ENCODE peak calls at places on chromosomes 6 and 20, in eight cellular contexts. Y is A549, L is SK-N-SH, O is sigmoid colon, Q is H1, T is tibial nerve, E is HepG2, M is suprapubic skin. B is an unnamed sample.

GRCh38 chr20:10747019-10747418 is 73.2 kb upstream of the JAG1 start:
- DNase-seq in Y (no peak), L (no peak), O (no peak), Q (no peak), T (no peak), E (no peak), M (no peak), B (no peak)

GRCh38 chr20:63434599-63435378 is 37.7 kb downstream of the KCNQ2 start:
- DNase-seq in Y (peak), L (peak), O (no peak), Q (peak), T (peak), E (peak), M (no peak), B (no peak)

GRCh38 chr20:35317416-35317815 is 25.2 kb upstream of the FAM83C start:
- DNase-seq in Y (no peak), L (no peak), O (no peak), Q (no peak), T (no peak), E (no peak), M (no peak), B (no peak)

GRCh38 chr6:119310486-119311036 is 39.0 kb downstream of the MAN1A1 start:
- DNase-seq in Y (no peak), L (no peak), O (no peak), Q (no peak), T (no peak), E (no peak), M (no peak), B (no peak)

GRCh38 chr20:6599876-6600275 is 167.6 kb upstream of the BMP2 start:
- DNase-seq in Y (no peak), L (no peak), O (no peak), Q (no peak), T (no peak), E (no peak), M (no peak), B (no peak)

GRCh38 chr6:120545353-120545752 is 788.9 kb downstream of the TBC1D32 start:
- DNase-seq in Y (no peak), L (no peak), O (no peak), Q (no peak), T (no peak), E (no peak), M (no peak), B (no peak)

GRCh38 chr6:53524455-53524815 is 20.5 kb downstream of the GCLC start:
- DNase-seq in Y (peak), L (no peak), O (no peak), Q (no peak), T (no peak), E (no peak), M (no peak), B (no peak)

GRCh38 chr6:18269253-18269652 is 4.9 kb upstream of the DEK start:
- DNase-seq in Y (no peak), L (peak), O (no peak), Q (no peak), T (no peak), E (peak), M (no peak), B (no peak)

GRCh38 chr6:73389854-73390253 is 4.8 kb upstream of the DDX43 start:
- DNase-seq in Y (no peak), L (no peak), O (no peak), Q (no peak), T (no peak), E (no peak), M (no peak), B (no peak)

GRCh38 chr20:49983848-49984408 is 1.1 kb downstream of the SNAI1 start:
- DNase-seq in Y (no peak), L (peak), O (peak), Q (no peak), T (no peak), E (no peak), M (no peak), B (peak)

GRCh38 chr6:71181565-71181964 is 107.0 kb upstream of the OGFRL1 start:
- DNase-seq in Y (peak), L (no peak), O (no peak), Q (peak), T (no peak), E (peak), M (no peak), B (no peak)

DNA sequence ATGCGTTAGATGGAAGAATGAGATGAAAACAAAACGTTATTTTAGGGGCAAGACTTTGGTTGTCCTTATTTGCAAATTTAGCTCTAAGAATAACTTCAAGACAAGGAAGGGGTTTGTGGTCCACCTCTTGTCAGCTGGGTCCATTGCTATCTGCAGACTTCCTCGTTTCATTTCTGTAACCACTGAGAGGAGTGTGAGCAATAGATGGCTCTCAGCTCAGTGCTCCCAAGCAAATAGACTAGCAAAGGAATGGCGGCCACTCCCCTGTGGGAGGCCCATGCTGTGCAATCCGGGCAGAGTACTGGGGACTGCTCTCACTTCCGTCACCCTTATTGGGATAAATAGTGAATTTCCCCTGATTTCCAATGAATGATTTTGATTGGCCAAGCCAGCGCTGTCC is 176.6 kb downstream of the ZDHHC14 start:
- DNase-seq in Y (no peak), L (no peak), O (no peak), Q (no peak), T (no peak), E (no peak), M (no peak), B (no peak)
- TF ChIP-seq EP300 in Y (no peak), L (no peak), O (no peak), Q (no peak), T (no peak), E (no peak), M (no peak), B (no peak)

GRCh38 chr20:33015700-33016580 is 8.4 kb downstream of the BPIFB2 start:
- DNase-seq in Y (no peak), L (no peak), O (no peak), Q (no peak), T (no peak), E (no peak), M (no peak), B (no peak)

GRCh38 chr20:33013701-33014326 is 6.3 kb downstream of the BPIFB2 start:
- DNase-seq in Y (no peak), L (no peak), O (no peak), Q (no peak), T (no peak), E (no peak), M (no peak), B (no peak)

GRCh38 chr20:33015114-33015491 is 7.6 kb downstream of the BPIFB2 start:
- DNase-seq in Y (no peak), L (no peak), O (no peak), Q (no peak), T (no peak), E (no peak), M (no peak), B (no peak)

GRCh38 chr20:33012327-33013189 is 5.1 kb downstream of the BPIFB2 start:
- DNase-seq in Y (no peak), L (no peak), O (no peak), Q (no peak), T (no peak), E (no peak), M (no peak), B (no peak)

GRCh38 chr20:33014336-33015113 is 7.0 kb downstream of the BPIFB2 start:
- DNase-seq in Y (no peak), L (no peak), O (no peak), Q (no peak), T (no peak), E (no peak), M (no peak), B (no peak)
- TF ChIP-seq EP300 in Y (no peak), L (no peak), O (no peak), Q (no peak), T (no peak), E (no peak), M (no peak), B (no peak)

GRCh38 chr20:13205402-13205801 is 15.7 kb upstream of the ISM1 start:
- DNase-seq in Y (no peak), L (no peak), O (no peak), Q (no peak), T (no peak), E (no peak), M (no peak), B (no peak)

GRCh38 chr20:13200767-13201500 is 20.1 kb upstream of the ISM1 start:
- DNase-seq in Y (no peak), L (no peak), O (no peak), Q (no peak), T (no peak), E (no peak), M (no peak), B (no peak)

GRCh38 chr20:13199279-13199678 is 21.8 kb upstream of the ISM1 start:
- DNase-seq in Y (no peak), L (no peak), O (no peak), Q (no peak), T (no peak), E (no peak), M (no peak), B (no peak)

GRCh38 chr20:13205848-13206434 is 15.1 kb upstream of the ISM1 start:
- DNase-seq in Y (no peak), L (no peak), O (no peak), Q (no peak), T (no peak), E (no peak), M (no peak), B (no peak)

DNA sequence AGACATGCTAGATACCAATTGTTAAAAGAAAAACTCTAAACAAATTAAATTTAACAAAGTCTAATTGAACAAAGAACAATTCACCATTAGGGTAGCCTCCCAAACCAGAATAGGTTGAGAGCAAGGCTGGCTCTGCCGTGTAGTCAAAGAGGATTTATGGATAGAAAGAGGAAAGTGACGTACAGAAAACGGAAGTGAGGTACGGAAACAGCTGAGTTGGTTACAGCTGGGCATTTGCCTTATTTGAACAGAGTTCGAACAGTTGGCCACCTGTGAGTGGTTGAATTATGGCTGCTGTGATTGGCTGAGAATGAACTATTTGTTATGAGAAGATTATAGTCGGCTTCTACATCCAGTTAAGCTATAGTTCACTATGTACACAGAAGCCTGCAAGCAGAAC is 18.5 kb upstream of the ISM1 start:
- DNase-seq in Y (no peak), L (no peak), O (no peak), Q (no peak), T (no peak), E (peak), M (no peak), B (no peak)
- TF ChIP-seq EP300 in Y (no peak), L (no peak), O (no peak), Q (no peak), T (no peak), E (no peak), M (no peak), B (no peak)

GRCh38 chr6:16128759-16129622 is at the start of gene MYLIP:
- DNase-seq in Y (peak), L (peak), O (peak), Q (peak), T (peak), E (peak), M (peak), B (peak)
- TF ChIP-seq EP300 in Y (no peak), L (no peak), O (no peak), Q (no peak), T (peak), E (no peak), M (no peak), B (no peak)

DNA sequence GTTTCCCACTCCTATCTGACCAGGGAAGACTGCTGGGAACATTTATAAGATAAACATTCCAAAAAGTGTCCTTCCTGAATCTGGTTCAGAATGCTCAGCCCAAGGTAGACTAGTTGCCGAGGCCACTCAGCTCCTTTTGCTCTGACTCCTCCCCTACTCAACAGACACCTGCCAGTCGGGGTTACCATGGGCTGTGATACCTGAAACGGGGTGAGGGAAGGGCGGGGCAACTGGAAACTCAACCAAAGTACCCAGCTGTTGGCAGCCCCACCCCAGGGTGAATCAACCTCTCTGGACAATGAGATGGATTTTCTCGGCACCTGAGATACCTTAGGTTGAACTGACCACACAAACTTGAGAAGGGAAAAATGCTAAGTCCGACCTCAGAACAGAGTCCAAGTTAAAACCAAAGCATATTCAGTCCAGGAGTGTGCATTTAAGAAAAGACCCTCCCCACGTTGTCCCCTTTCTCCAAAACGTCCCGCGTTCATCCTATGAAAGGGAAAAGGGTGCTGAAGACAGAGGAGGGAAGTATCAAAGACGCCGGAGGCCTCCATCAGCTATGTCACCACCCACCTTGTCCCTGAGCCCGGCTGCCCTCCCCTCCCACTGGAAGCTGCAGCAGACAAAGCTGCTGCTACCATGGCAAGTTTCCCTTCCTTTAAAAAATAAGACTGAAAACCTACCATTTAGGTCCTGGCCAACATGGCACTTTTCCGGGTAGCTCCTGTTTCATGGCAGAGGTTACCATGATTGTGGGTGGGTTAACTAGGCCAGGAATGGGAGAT is 100.1 kb downstream of the SLC23A2 start:
- DNase-seq in Y (no peak), L (no peak), O (no peak), Q (no peak), T (no peak), E (no peak), M (no peak), B (no peak)
- TF ChIP-seq EP300 in Y (no peak), L (no peak), O (no peak), Q (no peak), T (no peak), E (no peak), M (no peak), B (no peak)

DNA sequence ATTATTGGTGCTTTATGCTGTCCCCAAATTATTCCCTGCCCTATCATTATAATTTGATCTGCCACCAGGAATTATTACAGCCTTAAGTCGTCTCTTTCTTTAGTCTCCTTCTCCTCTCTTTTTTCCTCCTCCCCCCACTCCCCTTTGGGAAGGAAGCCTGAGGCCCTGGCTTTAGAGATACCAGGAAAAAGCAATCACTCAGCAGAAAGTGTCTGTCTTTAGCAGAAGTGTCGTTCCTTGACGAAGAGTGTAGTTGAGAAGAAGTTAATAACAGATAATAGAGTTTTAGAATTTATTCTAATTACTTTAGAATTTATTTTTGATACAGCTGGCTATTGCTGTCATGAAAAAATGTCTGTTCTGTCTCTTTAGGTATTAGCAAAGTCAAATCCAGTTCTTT is 16.5 kb downstream of the LIN28B start:
- DNase-seq in Y (no peak), L (no peak), O (no peak), Q (no peak), T (no peak), E (no peak), M (no peak), B (no peak)
- TF ChIP-seq EP300 in Y (no peak), L (no peak), O (no peak), Q (no peak), T (no peak), E (no peak), M (no peak), B (no peak)

DNA sequence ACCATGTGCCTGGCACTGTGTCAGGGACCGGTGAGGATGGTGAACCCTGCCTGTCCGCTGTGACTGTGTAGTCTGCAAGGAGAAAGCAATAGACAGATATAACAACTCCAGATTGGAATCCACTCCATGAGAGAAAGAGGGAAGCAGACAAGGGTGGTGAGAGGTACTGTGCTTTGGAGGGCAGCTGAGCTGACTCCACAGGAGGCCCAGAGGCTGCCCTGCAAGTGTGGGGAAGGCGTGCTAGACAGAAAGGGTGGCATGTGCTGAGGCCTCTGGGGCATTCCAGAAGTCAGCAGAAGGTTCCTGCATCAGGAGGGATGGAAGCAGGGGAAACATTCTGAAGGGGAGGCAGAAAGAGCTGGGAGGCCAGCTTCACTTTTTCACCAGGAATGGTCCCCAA is 39.3 kb upstream of the APCDD1L start:
- DNase-seq in Y (no peak), L (no peak), O (peak), Q (no peak), T (no peak), E (no peak), M (peak), B (no peak)
- TF ChIP-seq EP300 in Y (no peak), L (no peak), O (no peak), Q (no peak), T (no peak), E (no peak), M (no peak), B (no peak)

GRCh38 chr6:40164345-40164755 is 230.1 kb upstream of the MOCS1 start:
- DNase-seq in Y (peak), L (no peak), O (no peak), Q (no peak), T (peak), E (no peak), M (no peak), B (no peak)
- TF ChIP-seq EP300 in Y (no peak), L (no peak), O (no peak), Q (no peak), T (no peak), E (no peak), M (no peak), B (no peak)

GRCh38 chr6:146200136-146200708 is 171.4 kb downstream of the GRM1 start:
- DNase-seq in Y (no peak), L (no peak), O (no peak), Q (no peak), T (no peak), E (no peak), M (no peak), B (no peak)
- TF ChIP-seq EP300 in Y (no peak), L (no peak), O (no peak), Q (no peak), T (no peak), E (no peak), M (no peak), B (no peak)

GRCh38 chr20:42191140-42191860 is 573.1 kb upstream of the CHD6 start:
- DNase-seq in Y (peak), L (no peak), O (no peak), Q (no peak), T (no peak), E (no peak), M (no peak), B (no peak)
- TF ChIP-seq EP300 in Y (no peak), L (no peak), O (no peak), Q (no peak), T (no peak), E (no peak), M (no peak), B (no peak)

B was measured in ovary.